ENCODE peak calls at places on chromosomes 2 and 18, in six cellular contexts. One of them, this sample, is unnamed.

GRCh38 chr2:217910875-217911212 is 92.0 kb downstream of the TNS1 start:
- DNase-seq in AG10803: no peak
- DNase-seq in B cell: no peak
- DNase-seq in psoas muscle: no peak
- DNase-seq in pancreas: no peak
- DNase-seq in BE2C: no peak
- DNase-seq in this sample: no peak

GRCh38 chr2:230691005-230691647 is 21.5 kb upstream of the CAB39 start:
- DNase-seq in pancreas: no peak
- DNase-seq in AG10803: peak; percentile 67
- DNase-seq in psoas muscle: no peak
- DNase-seq in B cell: no peak
- DNase-seq in BE2C: no peak
- DNase-seq in this sample: no peak

GRCh38 chr2:33812707-33813106 is 213.6 kb upstream of the FAM98A start:
- DNase-seq in AG10803: no peak
- DNase-seq in pancreas: no peak
- DNase-seq in BE2C: no peak
- DNase-seq in psoas muscle: no peak
- DNase-seq in B cell: no peak
- DNase-seq in this sample: no peak

GRCh38 chr2:186129767-186130581 is 356.1 kb upstream of the ZC3H15 start:
- DNase-seq in BE2C: no peak
- DNase-seq in AG10803: no peak
- DNase-seq in psoas muscle: no peak
- DNase-seq in pancreas: no peak
- DNase-seq in B cell: no peak
- DNase-seq in this sample: no peak

GRCh38 chr2:70767094-70767698 is 804 bp downstream of the ADD2 start:
- DNase-seq in pancreas: no peak
- DNase-seq in BE2C: peak; percentile 52
- DNase-seq in psoas muscle: no peak
- DNase-seq in AG10803: no peak
- DNase-seq in B cell: peak; percentile 80
- DNase-seq in this sample: no peak

GRCh38 chr2:56444339-56444738 is 260.5 kb downstream of the CCDC85A start:
- DNase-seq in psoas muscle: no peak
- DNase-seq in BE2C: no peak
- DNase-seq in pancreas: peak; percentile 10
- DNase-seq in B cell: no peak
- DNase-seq in AG10803: no peak
- DNase-seq in this sample: no peak

GRCh38 chr18:62637403-62637802 is 77.9 kb upstream of the PHLPP1 start:
- DNase-seq in B cell: no peak
- DNase-seq in psoas muscle: no peak
- DNase-seq in BE2C: no peak
- DNase-seq in AG10803: no peak
- DNase-seq in pancreas: no peak
- DNase-seq in this sample: no peak

GRCh38 chr2:119838179-119838578 is 78.5 kb downstream of the PTPN4 start:
- DNase-seq in AG10803: no peak
- DNase-seq in pancreas: no peak
- DNase-seq in B cell: no peak
- DNase-seq in BE2C: no peak
- DNase-seq in psoas muscle: no peak
- DNase-seq in this sample: no peak

GRCh38 chr2:29443086-29443485 is 327.9 kb downstream of the CLIP4 start:
- DNase-seq in B cell: no peak
- DNase-seq in pancreas: peak; percentile 56
- DNase-seq in AG10803: no peak
- DNase-seq in BE2C: peak; percentile 30
- DNase-seq in psoas muscle: no peak
- DNase-seq in this sample: no peak

GRCh38 chr2:119659601-119660342 is 19.2 kb upstream of the TMEM177 start:
- DNase-seq in B cell: no peak
- DNase-seq in BE2C: peak; percentile 41
- DNase-seq in pancreas: peak; percentile 26
- DNase-seq in AG10803: peak; percentile 39
- DNase-seq in psoas muscle: peak; percentile 34
- DNase-seq in this sample: no peak

GRCh38 chr18:77069931-77070330 is 62.7 kb downstream of the MBP start:
- DNase-seq in psoas muscle: no peak
- DNase-seq in B cell: no peak
- DNase-seq in BE2C: no peak
- DNase-seq in AG10803: no peak
- DNase-seq in pancreas: no peak
- DNase-seq in this sample: no peak

GRCh38 chr2:222939208-222939846 is 78.5 kb downstream of the ACSL3 start:
- DNase-seq in pancreas: no peak
- DNase-seq in AG10803: peak; percentile 52
- DNase-seq in B cell: peak; percentile 7
- DNase-seq in BE2C: peak; percentile 72
- DNase-seq in psoas muscle: no peak
- DNase-seq in this sample: no peak

GRCh38 chr18:23283933-23284430 is 148.7 kb downstream of the CABLES1 start:
- DNase-seq in pancreas: no peak
- DNase-seq in AG10803: peak; percentile 51
- DNase-seq in psoas muscle: no peak
- DNase-seq in BE2C: no peak
- DNase-seq in B cell: no peak
- DNase-seq in this sample: no peak

GRCh38 chr18:23784811-23785245 is 95.6 kb downstream of the LAMA3 start:
- DNase-seq in pancreas: no peak
- DNase-seq in BE2C: no peak
- DNase-seq in B cell: no peak
- DNase-seq in AG10803: peak; percentile 81
- DNase-seq in psoas muscle: no peak
- DNase-seq in this sample: no peak

DNA sequence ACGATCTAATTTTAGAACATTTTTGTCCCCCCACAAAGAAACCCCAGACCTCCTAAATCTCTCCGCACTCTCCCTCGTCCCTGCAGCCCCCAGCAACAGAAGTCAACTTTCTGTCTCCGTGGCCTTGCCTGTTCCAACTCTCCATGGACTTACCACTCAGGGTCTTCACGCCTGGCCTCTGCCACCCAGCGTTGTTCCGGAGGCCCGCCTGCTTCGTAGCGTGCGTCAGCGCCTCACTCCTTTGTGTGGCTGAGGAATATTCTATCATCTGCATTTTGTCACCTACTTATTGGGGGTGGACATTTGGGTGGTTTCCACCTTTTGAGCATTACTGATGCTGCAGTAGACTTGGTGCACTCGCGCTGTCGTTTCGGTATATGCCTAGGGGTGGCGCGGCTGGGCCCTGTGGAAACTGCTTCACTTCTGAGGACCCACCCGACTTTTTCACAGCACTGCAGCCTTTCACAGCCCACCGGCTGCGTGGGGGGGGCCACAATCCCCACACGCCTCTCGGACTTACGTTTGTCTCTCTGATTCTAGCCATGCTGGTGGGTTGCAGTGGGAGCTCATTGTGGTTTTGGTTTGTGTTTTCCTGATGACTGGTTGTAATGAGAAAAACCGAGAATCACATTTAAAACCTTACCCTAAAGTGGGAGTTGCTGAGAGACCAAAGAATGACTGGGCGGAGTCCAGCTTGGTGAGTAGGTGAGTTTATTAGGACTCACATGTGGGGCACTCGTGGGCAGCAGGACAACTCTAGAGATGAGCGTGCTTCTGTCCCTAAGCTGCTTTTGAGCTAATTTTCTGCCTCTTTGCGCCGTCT is 1.4 kb upstream of the HSBP1L1 start:
- DNase-seq in psoas muscle: no peak
- DNase-seq in pancreas: no peak
- DNase-seq in AG10803: no peak
- DNase-seq in BE2C: no peak
- DNase-seq in B cell: peak; percentile 62
- DNase-seq in this sample: no peak
- TF ChIP-seq CTCF in psoas muscle: no peak
- TF ChIP-seq CTCF in pancreas: no peak
- TF ChIP-seq CTCF in AG10803: no peak
- TF ChIP-seq CTCF in BE2C: no peak
- TF ChIP-seq CTCF in B cell: peak; percentile 53
- TF ChIP-seq CTCF in this sample: no peak

GRCh38 chr2:227551804-227552203 is 46.9 kb upstream of the SCYGR2 start:
- DNase-seq in psoas muscle: no peak
- DNase-seq in B cell: no peak
- DNase-seq in BE2C: no peak
- DNase-seq in pancreas: no peak
- DNase-seq in AG10803: no peak
- DNase-seq in this sample: no peak

DNA sequence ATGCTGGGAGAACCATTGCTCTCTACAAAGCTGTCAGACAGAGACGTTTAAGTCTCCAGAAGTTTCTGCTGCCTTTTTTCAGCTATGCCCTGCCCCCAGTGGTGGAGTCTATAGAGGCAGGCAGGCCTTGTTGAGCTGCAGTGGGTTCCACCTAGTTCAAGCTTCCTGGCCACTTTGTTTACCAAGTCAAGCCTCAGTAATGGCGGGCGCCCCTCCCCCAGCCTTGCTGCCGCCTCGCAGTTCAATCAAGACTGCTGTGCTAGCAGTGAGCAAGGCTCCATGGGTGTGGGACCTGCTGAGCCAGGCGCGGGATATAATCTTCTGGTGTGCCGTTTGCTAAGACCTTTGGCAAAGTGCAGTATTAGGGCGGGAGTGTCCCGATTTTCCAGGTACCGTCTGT is 52.7 kb upstream of the SCYGR2 start:
- DNase-seq in psoas muscle: no peak
- DNase-seq in BE2C: peak; percentile 26
- DNase-seq in B cell: no peak
- DNase-seq in AG10803: no peak
- DNase-seq in pancreas: no peak
- DNase-seq in this sample: no peak
- TF ChIP-seq CTCF in psoas muscle: no peak
- TF ChIP-seq CTCF in BE2C: peak; percentile 26
- TF ChIP-seq CTCF in B cell: peak; percentile 38
- TF ChIP-seq CTCF in AG10803: no peak
- TF ChIP-seq CTCF in pancreas: no peak
- TF ChIP-seq CTCF in this sample: peak; percentile 37

GRCh38 chr2:172464340-172465129 is 37.1 kb downstream of the ITGA6 start:
- DNase-seq in AG10803: no peak
- DNase-seq in B cell: no peak
- DNase-seq in BE2C: no peak
- DNase-seq in psoas muscle: no peak
- DNase-seq in pancreas: peak; percentile 37
- DNase-seq in this sample: no peak

GRCh38 chr2:172462393-172463381 is 35.3 kb downstream of the ITGA6 start:
- DNase-seq in pancreas: no peak
- DNase-seq in AG10803: no peak
- DNase-seq in psoas muscle: no peak
- DNase-seq in BE2C: no peak
- DNase-seq in B cell: no peak
- DNase-seq in this sample: no peak

GRCh38 chr2:172471168-172471567 is 43.8 kb downstream of the ITGA6 start:
- DNase-seq in pancreas: no peak
- DNase-seq in AG10803: no peak
- DNase-seq in BE2C: no peak
- DNase-seq in B cell: no peak
- DNase-seq in psoas muscle: no peak
- DNase-seq in this sample: no peak

GRCh38 chr2:172465417-172466334 is 38.3 kb downstream of the ITGA6 start:
- DNase-seq in psoas muscle: peak; percentile 29
- DNase-seq in AG10803: peak; percentile 89
- DNase-seq in BE2C: peak; percentile 68
- DNase-seq in B cell: peak; percentile 54
- DNase-seq in pancreas: peak; percentile 69
- DNase-seq in this sample: no peak

DNA sequence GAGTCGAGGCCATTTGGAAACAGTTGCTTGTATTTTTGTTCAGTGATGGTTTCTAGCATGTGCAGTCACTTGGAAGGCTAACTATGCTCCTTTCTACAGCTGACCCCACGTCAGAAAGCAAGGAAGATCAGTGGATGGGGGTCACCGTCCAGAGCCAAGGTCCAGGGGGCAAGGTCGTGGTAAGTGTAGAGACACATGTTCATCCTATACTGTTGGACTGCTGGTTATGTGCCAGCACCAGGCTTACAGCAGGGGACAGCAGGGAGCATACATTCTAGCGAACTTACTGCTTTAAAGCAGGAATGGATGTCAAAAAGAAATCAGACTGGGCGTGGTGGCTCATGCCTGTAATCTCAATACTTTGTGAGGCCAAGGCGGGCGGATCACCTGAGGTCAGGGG is 40.0 kb downstream of the ITGA6 start:
- DNase-seq in AG10803: no peak
- DNase-seq in B cell: no peak
- DNase-seq in psoas muscle: no peak
- DNase-seq in pancreas: no peak
- DNase-seq in BE2C: peak; percentile 12
- DNase-seq in this sample: no peak
- TF ChIP-seq CTCF in AG10803: no peak
- TF ChIP-seq CTCF in B cell: no peak
- TF ChIP-seq CTCF in psoas muscle: no peak
- TF ChIP-seq CTCF in pancreas: no peak
- TF ChIP-seq CTCF in BE2C: peak; percentile 34
- TF ChIP-seq CTCF in this sample: peak; percentile 38

GRCh38 chr2:8253781-8254180 is 428.1 kb upstream of the ID2 start:
- DNase-seq in pancreas: no peak
- DNase-seq in psoas muscle: no peak
- DNase-seq in AG10803: no peak
- DNase-seq in BE2C: no peak
- DNase-seq in B cell: no peak
- DNase-seq in this sample: no peak

GRCh38 chr2:8255448-8255800 is 426.4 kb upstream of the ID2 start:
- DNase-seq in AG10803: no peak
- DNase-seq in B cell: no peak
- DNase-seq in pancreas: no peak
- DNase-seq in psoas muscle: no peak
- DNase-seq in BE2C: no peak
- DNase-seq in this sample: no peak

GRCh38 chr2:8252997-8253694 is 428.7 kb upstream of the ID2 start:
- DNase-seq in AG10803: no peak
- DNase-seq in B cell: no peak
- DNase-seq in psoas muscle: peak; percentile 20
- DNase-seq in pancreas: no peak
- DNase-seq in BE2C: no peak
- DNase-seq in this sample: no peak

GRCh38 chr2:8256888-8257287 is 425.0 kb upstream of the ID2 start:
- DNase-seq in pancreas: no peak
- DNase-seq in B cell: no peak
- DNase-seq in psoas muscle: no peak
- DNase-seq in BE2C: no peak
- DNase-seq in AG10803: no peak
- DNase-seq in this sample: no peak

DNA sequence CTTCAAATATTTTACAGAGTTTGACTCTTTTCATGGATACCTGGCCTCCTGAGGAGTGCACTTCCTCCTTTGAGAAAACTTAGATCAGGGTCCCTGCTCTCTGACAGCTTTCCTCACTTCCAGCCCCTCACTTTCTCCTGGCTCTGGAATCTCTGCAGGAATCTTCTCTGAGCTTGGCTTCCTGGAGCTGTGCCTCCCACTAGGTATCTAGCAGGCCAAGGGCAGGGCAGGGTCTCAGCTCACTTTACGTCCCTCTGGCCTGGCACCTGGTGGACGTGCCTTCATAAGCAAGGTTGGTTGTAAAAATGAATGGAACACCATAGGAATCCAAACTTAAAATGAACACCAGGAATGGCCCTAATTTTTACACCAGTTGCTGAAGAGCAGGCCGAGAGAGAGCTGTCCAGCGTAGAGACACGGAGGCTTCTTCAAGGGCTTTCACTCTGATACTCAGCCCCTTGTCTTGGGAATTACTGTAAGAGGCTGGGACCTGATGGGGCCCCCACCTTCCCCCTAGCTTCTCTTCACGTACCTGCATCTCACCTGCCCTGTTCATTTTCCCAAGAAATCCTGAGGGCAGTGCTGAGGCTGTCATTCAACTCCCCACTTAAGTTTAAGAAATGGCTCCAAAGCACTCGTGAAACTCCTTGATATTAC is 426.9 kb upstream of the ID2 start:
- DNase-seq in psoas muscle: no peak
- DNase-seq in AG10803: no peak
- DNase-seq in B cell: no peak
- DNase-seq in BE2C: no peak
- DNase-seq in pancreas: no peak
- DNase-seq in this sample: no peak
- TF ChIP-seq CTCF in psoas muscle: no peak
- TF ChIP-seq CTCF in AG10803: no peak
- TF ChIP-seq CTCF in B cell: no peak
- TF ChIP-seq CTCF in BE2C: no peak
- TF ChIP-seq CTCF in pancreas: no peak
- TF ChIP-seq CTCF in this sample: no peak